ENCODE peak calls at places on chromosomes 4 and X, in nine cellular contexts. One of them, this sample, is unnamed.

GRCh38 chr4:8919651-8920288 is 48.1 kb upstream of the HMX1 start:
- DNase-seq in activated naive CD8-positive, alpha-beta T cell treated with anti-CD3 and anti-CD28 coated beads, Interleukin-2, amount 50 U/mL, for 16 hours: no peak
- DNase-seq in activated CD8-positive, alpha-beta T cell treated with anti-CD3 and anti-CD28 coated beads, Interleukin-2, amount 10 ng/mL, durations not matched to agents 7 days and 5 days: no peak
- DNase-seq in PC-3: no peak
- DNase-seq in caudate nucleus: no peak
- DNase-seq in BJ: no peak
- DNase-seq in heart left ventricle: no peak
- DNase-seq in stimulated activated CD8-positive, alpha-beta memory T cell treated with anti-CD3 and anti-CD28 coated beads, Interleukin-4, amount 100 ng/mL, for 1 hour: no peak
- DNase-seq in NCI-H1436: no peak
- DNase-seq in this sample: no peak

GRCh38 chr4:15874671-15875070 is 63.9 kb downstream of the FGFBP1 start:
- DNase-seq in activated naive CD8-positive, alpha-beta T cell treated with anti-CD3 and anti-CD28 coated beads, Interleukin-2, amount 50 U/mL, for 16 hours: no peak
- DNase-seq in activated CD8-positive, alpha-beta T cell treated with anti-CD3 and anti-CD28 coated beads, Interleukin-2, amount 10 ng/mL, durations not matched to agents 7 days and 5 days: no peak
- DNase-seq in PC-3: no peak
- DNase-seq in caudate nucleus: no peak
- DNase-seq in BJ: no peak
- DNase-seq in heart left ventricle: no peak
- DNase-seq in stimulated activated CD8-positive, alpha-beta memory T cell treated with anti-CD3 and anti-CD28 coated beads, Interleukin-4, amount 100 ng/mL, for 1 hour: no peak
- DNase-seq in NCI-H1436: no peak
- DNase-seq in this sample: no peak

GRCh38 chr4:129358571-129358970 is 262.6 kb downstream of the C4orf33 start:
- DNase-seq in activated naive CD8-positive, alpha-beta T cell treated with anti-CD3 and anti-CD28 coated beads, Interleukin-2, amount 50 U/mL, for 16 hours: no peak
- DNase-seq in activated CD8-positive, alpha-beta T cell treated with anti-CD3 and anti-CD28 coated beads, Interleukin-2, amount 10 ng/mL, durations not matched to agents 7 days and 5 days: no peak
- DNase-seq in PC-3: peak
- DNase-seq in caudate nucleus: no peak
- DNase-seq in BJ: peak
- DNase-seq in heart left ventricle: no peak
- DNase-seq in stimulated activated CD8-positive, alpha-beta memory T cell treated with anti-CD3 and anti-CD28 coated beads, Interleukin-4, amount 100 ng/mL, for 1 hour: no peak
- DNase-seq in NCI-H1436: no peak
- DNase-seq in this sample: no peak

GRCh38 chrX:40154229-40154852 is 56.6 kb upstream of the BCOR start:
- DNase-seq in activated naive CD8-positive, alpha-beta T cell treated with anti-CD3 and anti-CD28 coated beads, Interleukin-2, amount 50 U/mL, for 16 hours: no peak
- DNase-seq in activated CD8-positive, alpha-beta T cell treated with anti-CD3 and anti-CD28 coated beads, Interleukin-2, amount 10 ng/mL, durations not matched to agents 7 days and 5 days: no peak
- DNase-seq in PC-3: peak
- DNase-seq in caudate nucleus: no peak
- DNase-seq in BJ: no peak
- DNase-seq in heart left ventricle: peak
- DNase-seq in stimulated activated CD8-positive, alpha-beta memory T cell treated with anti-CD3 and anti-CD28 coated beads, Interleukin-4, amount 100 ng/mL, for 1 hour: no peak
- DNase-seq in NCI-H1436: peak
- DNase-seq in this sample: no peak

GRCh38 chr4:118173956-118174355 is 139.7 kb downstream of the NDST3 start:
- DNase-seq in activated naive CD8-positive, alpha-beta T cell treated with anti-CD3 and anti-CD28 coated beads, Interleukin-2, amount 50 U/mL, for 16 hours: no peak
- DNase-seq in activated CD8-positive, alpha-beta T cell treated with anti-CD3 and anti-CD28 coated beads, Interleukin-2, amount 10 ng/mL, durations not matched to agents 7 days and 5 days: no peak
- DNase-seq in PC-3: peak
- DNase-seq in caudate nucleus: no peak
- DNase-seq in BJ: peak
- DNase-seq in heart left ventricle: no peak
- DNase-seq in stimulated activated CD8-positive, alpha-beta memory T cell treated with anti-CD3 and anti-CD28 coated beads, Interleukin-4, amount 100 ng/mL, for 1 hour: no peak
- DNase-seq in NCI-H1436: no peak
- DNase-seq in this sample: peak

GRCh38 chrX:35890699-35891098 is 28.8 kb upstream of the CFAP47 start:
- DNase-seq in activated naive CD8-positive, alpha-beta T cell treated with anti-CD3 and anti-CD28 coated beads, Interleukin-2, amount 50 U/mL, for 16 hours: no peak
- DNase-seq in activated CD8-positive, alpha-beta T cell treated with anti-CD3 and anti-CD28 coated beads, Interleukin-2, amount 10 ng/mL, durations not matched to agents 7 days and 5 days: peak
- DNase-seq in PC-3: peak
- DNase-seq in caudate nucleus: no peak
- DNase-seq in BJ: no peak
- DNase-seq in heart left ventricle: no peak
- DNase-seq in stimulated activated CD8-positive, alpha-beta memory T cell treated with anti-CD3 and anti-CD28 coated beads, Interleukin-4, amount 100 ng/mL, for 1 hour: no peak
- DNase-seq in NCI-H1436: peak
- DNase-seq in this sample: peak

GRCh38 chrX:107429090-107429489 is 20.4 kb upstream of the FRMPD3 start:
- DNase-seq in activated naive CD8-positive, alpha-beta T cell treated with anti-CD3 and anti-CD28 coated beads, Interleukin-2, amount 50 U/mL, for 16 hours: no peak
- DNase-seq in activated CD8-positive, alpha-beta T cell treated with anti-CD3 and anti-CD28 coated beads, Interleukin-2, amount 10 ng/mL, durations not matched to agents 7 days and 5 days: peak
- DNase-seq in PC-3: peak
- DNase-seq in caudate nucleus: no peak
- DNase-seq in BJ: no peak
- DNase-seq in heart left ventricle: no peak
- DNase-seq in stimulated activated CD8-positive, alpha-beta memory T cell treated with anti-CD3 and anti-CD28 coated beads, Interleukin-4, amount 100 ng/mL, for 1 hour: no peak
- DNase-seq in NCI-H1436: peak
- DNase-seq in this sample: no peak

GRCh38 chrX:39905475-39905889 is 192.3 kb downstream of the BCOR start:
- DNase-seq in activated naive CD8-positive, alpha-beta T cell treated with anti-CD3 and anti-CD28 coated beads, Interleukin-2, amount 50 U/mL, for 16 hours: no peak
- DNase-seq in activated CD8-positive, alpha-beta T cell treated with anti-CD3 and anti-CD28 coated beads, Interleukin-2, amount 10 ng/mL, durations not matched to agents 7 days and 5 days: no peak
- DNase-seq in PC-3: peak
- DNase-seq in caudate nucleus: no peak
- DNase-seq in BJ: no peak
- DNase-seq in heart left ventricle: peak
- DNase-seq in stimulated activated CD8-positive, alpha-beta memory T cell treated with anti-CD3 and anti-CD28 coated beads, Interleukin-4, amount 100 ng/mL, for 1 hour: no peak
- DNase-seq in NCI-H1436: no peak
- DNase-seq in this sample: no peak

GRCh38 chr4:1290165-1290977 is 680 bp downstream of the MAEA start:
- DNase-seq in activated naive CD8-positive, alpha-beta T cell treated with anti-CD3 and anti-CD28 coated beads, Interleukin-2, amount 50 U/mL, for 16 hours: no peak
- DNase-seq in activated CD8-positive, alpha-beta T cell treated with anti-CD3 and anti-CD28 coated beads, Interleukin-2, amount 10 ng/mL, durations not matched to agents 7 days and 5 days: peak
- DNase-seq in PC-3: peak
- DNase-seq in caudate nucleus: no peak
- DNase-seq in BJ: no peak
- DNase-seq in heart left ventricle: no peak
- DNase-seq in stimulated activated CD8-positive, alpha-beta memory T cell treated with anti-CD3 and anti-CD28 coated beads, Interleukin-4, amount 100 ng/mL, for 1 hour: no peak
- DNase-seq in NCI-H1436: no peak
- DNase-seq in this sample: no peak

GRCh38 chrX:131262738-131263679 is 26.1 kb downstream of the IGSF1 start:
- DNase-seq in activated naive CD8-positive, alpha-beta T cell treated with anti-CD3 and anti-CD28 coated beads, Interleukin-2, amount 50 U/mL, for 16 hours: no peak
- DNase-seq in activated CD8-positive, alpha-beta T cell treated with anti-CD3 and anti-CD28 coated beads, Interleukin-2, amount 10 ng/mL, durations not matched to agents 7 days and 5 days: no peak
- DNase-seq in PC-3: peak
- DNase-seq in caudate nucleus: no peak
- DNase-seq in BJ: no peak
- DNase-seq in heart left ventricle: no peak
- DNase-seq in stimulated activated CD8-positive, alpha-beta memory T cell treated with anti-CD3 and anti-CD28 coated beads, Interleukin-4, amount 100 ng/mL, for 1 hour: no peak
- DNase-seq in NCI-H1436: peak
- DNase-seq in this sample: no peak

GRCh38 chr4:3240936-3241522 is 7.9 kb upstream of the MSANTD1 start:
- DNase-seq in activated naive CD8-positive, alpha-beta T cell treated with anti-CD3 and anti-CD28 coated beads, Interleukin-2, amount 50 U/mL, for 16 hours: no peak
- DNase-seq in activated CD8-positive, alpha-beta T cell treated with anti-CD3 and anti-CD28 coated beads, Interleukin-2, amount 10 ng/mL, durations not matched to agents 7 days and 5 days: no peak
- DNase-seq in PC-3: no peak
- DNase-seq in caudate nucleus: no peak
- DNase-seq in BJ: no peak
- DNase-seq in heart left ventricle: no peak
- DNase-seq in stimulated activated CD8-positive, alpha-beta memory T cell treated with anti-CD3 and anti-CD28 coated beads, Interleukin-4, amount 100 ng/mL, for 1 hour: no peak
- DNase-seq in NCI-H1436: no peak
- DNase-seq in this sample: no peak

GRCh38 chrX:10483191-10483808 is 137.1 kb downstream of the MID1 start:
- DNase-seq in activated naive CD8-positive, alpha-beta T cell treated with anti-CD3 and anti-CD28 coated beads, Interleukin-2, amount 50 U/mL, for 16 hours: no peak
- DNase-seq in activated CD8-positive, alpha-beta T cell treated with anti-CD3 and anti-CD28 coated beads, Interleukin-2, amount 10 ng/mL, durations not matched to agents 7 days and 5 days: no peak
- DNase-seq in PC-3: no peak
- DNase-seq in caudate nucleus: no peak
- DNase-seq in BJ: no peak
- DNase-seq in heart left ventricle: no peak
- DNase-seq in stimulated activated CD8-positive, alpha-beta memory T cell treated with anti-CD3 and anti-CD28 coated beads, Interleukin-4, amount 100 ng/mL, for 1 hour: no peak
- DNase-seq in NCI-H1436: no peak
- DNase-seq in this sample: no peak

GRCh38 chrX:15674514-15674898 is 9.9 kb upstream of the CLTRN start:
- DNase-seq in activated naive CD8-positive, alpha-beta T cell treated with anti-CD3 and anti-CD28 coated beads, Interleukin-2, amount 50 U/mL, for 16 hours: peak
- DNase-seq in activated CD8-positive, alpha-beta T cell treated with anti-CD3 and anti-CD28 coated beads, Interleukin-2, amount 10 ng/mL, durations not matched to agents 7 days and 5 days: peak
- DNase-seq in PC-3: peak
- DNase-seq in caudate nucleus: no peak
- DNase-seq in BJ: peak
- DNase-seq in heart left ventricle: peak
- DNase-seq in stimulated activated CD8-positive, alpha-beta memory T cell treated with anti-CD3 and anti-CD28 coated beads, Interleukin-4, amount 100 ng/mL, for 1 hour: peak
- DNase-seq in NCI-H1436: peak
- DNase-seq in this sample: peak

This sample was measured in Jurkat, Clone E6-1.